ENCODE peak calls at places on chromosomes 16 and 17, in six cellular contexts. O, A, X, N, J and R are unnamed samples.

GRCh38 chr16:495127-495748 is 32.3 kb upstream of the CAPN15 start:
- DNase-seq in X (peak; percentile 15), J (no peak), A (no peak), O (no peak), N (peak; percentile 72), R (peak; percentile 49)

GRCh38 chr16:79651363-79651762 is 50.8 kb upstream of the MAF start:
- DNase-seq in J (peak; percentile 28), A (no peak), X (peak; percentile 94), O (peak; percentile 85), N (peak; percentile 47), R (no peak)

GRCh38 chr17:4555863-4556646 is 871 bp upstream of the MYBBP1A start:
- DNase-seq in N (no peak), A (no peak), J (no peak), O (no peak), X (no peak), R (no peak)

GRCh38 chr17:63497708-63498483 is 21.0 kb downstream of the ACE start:
- DNase-seq in A (no peak), J (no peak), X (no peak), N (peak; percentile 45), O (no peak), R (no peak)

GRCh38 chr17:74332017-74332650 is 6.1 kb downstream of the KIF19 start:
- DNase-seq in J (no peak), N (no peak), O (no peak), A (no peak), X (no peak), R (no peak)

GRCh38 chr17:50047488-50048126 is 8.3 kb upstream of the ITGA3 start:
- DNase-seq in X (peak; percentile 90), A (no peak), O (peak; percentile 69), J (no peak), N (peak; percentile 49), R (peak; percentile 82)

GRCh38 chr17:12789976-12790805 is 893 bp downstream of the ARHGAP44 start:
- DNase-seq in X (no peak), N (no peak), O (no peak), J (peak; percentile 15), A (no peak), R (no peak)

GRCh38 chr17:53571342-53571741 is 251.4 kb upstream of the KIF2B start:
- DNase-seq in A (no peak), O (no peak), J (no peak), N (no peak), X (no peak), R (no peak)

GRCh38 chr17:57965521-57966160 is 10.4 kb upstream of the CUEDC1 start:
- DNase-seq in N (no peak), A (no peak), J (no peak), X (no peak), O (no peak), R (no peak)

GRCh38 chr17:47931848-47932247 is 9.5 kb upstream of the PNPO start:
- DNase-seq in N (no peak), A (no peak), X (no peak), O (no peak), J (no peak), R (no peak)

GRCh38 chr17:48374650-48375230 is 55.3 kb downstream of the SKAP1 start:
- DNase-seq in O (no peak), N (peak; percentile 74), X (peak; percentile 1), A (peak; percentile 25), J (no peak), R (peak; percentile 26)

GRCh38 chr17:70804161-70804560 is 634.8 kb downstream of the KCNJ2 start:
- DNase-seq in J (no peak), A (no peak), O (no peak), N (no peak), X (peak; percentile 17), R (no peak)

GRCh38 chr17:27181935-27182334 is 112.0 kb upstream of the WSB1 start:
- DNase-seq in A (no peak), N (no peak), J (no peak), X (no peak), O (no peak), R (no peak)

GRCh38 chr16:5220705-5221104 is 123.1 kb upstream of the EEF2KMT start:
- DNase-seq in J (no peak), O (no peak), N (no peak), X (no peak), A (no peak), R (no peak)

GRCh38 chr16:70808371-70808770 is 7.4 kb upstream of the VAC14 start:
- DNase-seq in J (no peak), N (no peak), A (no peak), X (no peak), O (no peak), R (no peak)

GRCh38 chr17:79812969-79813825 is 16.3 kb upstream of the CBX8 start:
- DNase-seq in O (no peak), A (no peak), J (no peak), X (no peak), N (no peak), R (no peak)

GRCh38 chr16:4521971-4522623 is 16.5 kb downstream of the CDIP1 start:
- DNase-seq in A (no peak), J (peak; percentile 41), N (no peak), X (no peak), O (peak; percentile 74), R (no peak)

GRCh38 chr16:56603589-56603988 is 4.8 kb upstream of the MT2A start:
- DNase-seq in A (no peak), X (no peak), O (no peak), N (peak; percentile 78), J (peak; percentile 44), R (peak; percentile 51)

GRCh38 chr16:868846-869822 is 68.6 kb upstream of the GNG13 start:
- DNase-seq in X (no peak), O (no peak), A (no peak), N (no peak), J (peak; percentile 6), R (no peak)

GRCh38 chr16:56289862-56290261 is 98.6 kb downstream of the GNAO1 start:
- DNase-seq in X (no peak), O (no peak), A (no peak), J (no peak), N (no peak), R (no peak)

GRCh38 chr17:48882272-48882671 is 10.3 kb upstream of the ATP5MC1 start:
- DNase-seq in N (no peak), J (no peak), X (no peak), O (no peak), A (no peak), R (no peak)

GRCh38 chr17:45162022-45162687 is 480 bp downstream of the HEXIM2 start:
- DNase-seq in N (no peak), O (no peak), X (no peak), J (no peak), A (no peak), R (no peak)

GRCh38 chr16:4087099-4087885 is 28.9 kb downstream of the ADCY9 start:
- DNase-seq in N (no peak), X (no peak), A (no peak), J (no peak), O (no peak), R (no peak)

GRCh38 chr17:34361478-34362061 is 1.5 kb downstream of the CCL1 start:
- DNase-seq in J (peak; percentile 89), A (peak; percentile 27), O (peak; percentile 93), X (peak; percentile 57), N (peak; percentile 91), R (peak; percentile 93)

GRCh38 chr17:33442320-33442719 is 149.2 kb upstream of the ASIC2 start:
- DNase-seq in N (no peak), X (no peak), O (no peak), A (no peak), J (no peak), R (no peak)

GRCh38 chr16:82603784-82604411 is 22.9 kb upstream of the CDH13 start:
- DNase-seq in A (no peak), J (peak; percentile 39), X (peak; percentile 62), O (peak; percentile 74), N (peak; percentile 18), R (peak; percentile 68)

GRCh38 chr17:81684442-81684911 is 666 bp downstream of the HGS start:
- DNase-seq in X (no peak), A (no peak), N (no peak), O (no peak), J (no peak), R (peak; percentile 72)